ENCODE peak calls at places on chromosomes 1 and 21, in seven cellular contexts. P is neural progenitor cell, A is ovary, G is RPMI8226, K is left ventricle myocardium inferior, L is cardiac septum, F is 8988T. T is an unnamed sample.

GRCh38 chr1:36973056-36973455 is 61.3 kb downstream of the GRIK3 start:
- DNase-seq in F (no peak), A (no peak), L (no peak), P (no peak), G (no peak), K (no peak), T (no peak)

GRCh38 chr1:55916480-55916879 is 662.9 kb downstream of the PLPP3 start:
- DNase-seq in P (no peak), K (no peak), F (no peak), L (no peak), A (no peak), G (no peak), T (peak)

GRCh38 chr1:7089485-7089884 is 304.2 kb downstream of the CAMTA1 start:
- DNase-seq in P (no peak), A (no peak), K (no peak), G (no peak), L (no peak), F (no peak), T (no peak)

GRCh38 chr1:65001238-65001792 is 35.0 kb upstream of the JAK1 start:
- DNase-seq in K (peak), G (no peak), P (peak), F (no peak), L (peak), A (peak), T (no peak)

GRCh38 chr1:35702540-35702939 is 16.1 kb downstream of the C1orf216 start:
- DNase-seq in L (no peak), K (no peak), F (no peak), A (no peak), P (peak), G (no peak), T (no peak)

GRCh38 chr1:93749487-93749886 is 67.8 kb upstream of the BCAR3 start:
- DNase-seq in P (no peak), L (no peak), A (no peak), G (no peak), F (no peak), K (no peak), T (no peak)

GRCh38 chr1:79982218-79982617 is 975.7 kb upstream of the ADGRL4 start:
- DNase-seq in L (peak), G (peak), F (no peak), A (peak), P (no peak), K (peak), T (peak)

GRCh38 chr1:40625476-40626382 is 39.8 kb downstream of the RIMS3 start:
- DNase-seq in A (no peak), G (no peak), K (no peak), P (no peak), F (no peak), L (peak), T (peak)

GRCh38 chr21:44461438-44462089 is 6.3 kb downstream of the LRRC3 start:
- DNase-seq in A (peak), K (no peak), F (no peak), G (no peak), P (peak), L (no peak), T (peak)

GRCh38 chr1:42319128-42319851 is 15.7 kb downstream of the FOXJ3 start:
- DNase-seq in F (no peak), K (no peak), G (no peak), L (no peak), A (no peak), P (no peak), T (peak)

GRCh38 chr1:187038789-187039188 is 210.0 kb downstream of the PLA2G4A start:
- DNase-seq in G (peak), P (no peak), K (no peak), L (no peak), F (no peak), A (no peak), T (peak)